ENCODE peak calls at places on chromosomes 1 and 21, in nine cellular contexts. K is psoas muscle; Y is activated CD4-positive, alpha-beta T cell treated with anti-CD3 and anti-CD28 coated beads, Interleukin-2, amount 50 U/mL, for 1 hour; Z is tibial artery; T is activated naive CD4-positive, alpha-beta T cell treated with anti-CD3 and anti-CD28 coated beads for 36 hours; M is CD8-positive, alpha-beta memory T cell; F is NCI-H146; I is ureter; U is AG09319. X is an unnamed sample.

GRCh38 chr1:6294868-6295556 is 34.1 kb upstream of the GPR153 start:
- DNase-seq in T (no peak), Y (no peak), I (no peak), K (no peak), U (no peak), F (no peak), Z (no peak), M (no peak), X (no peak)

GRCh38 chr1:57447551-57447950 is 23.7 kb upstream of the DAB1 start:
- DNase-seq in F (no peak), I (no peak), U (no peak), Z (no peak), M (no peak), Y (no peak), K (no peak), T (no peak), X (no peak)

GRCh38 chr1:94383966-94384408 is 34.2 kb upstream of the ABCD3 start:
- DNase-seq in K (no peak), U (no peak), Y (no peak), I (no peak), T (peak), F (no peak), Z (no peak), M (no peak), X (no peak)

GRCh38 chr1:181179279-181179979 is 90.9 kb downstream of the IER5 start:
- DNase-seq in K (no peak), T (no peak), Z (no peak), F (peak), I (peak), Y (no peak), U (no peak), M (no peak), X (no peak)

GRCh38 chr1:192904438-192904895 is 95.6 kb downstream of the RGS2 start:
- DNase-seq in M (no peak), I (no peak), F (no peak), U (peak), Z (peak), K (no peak), Y (no peak), T (peak), X (no peak)

GRCh38 chr1:246592695-246593094 is 26.4 kb downstream of the CNST start:
- DNase-seq in K (no peak), T (no peak), U (peak), I (no peak), Z (no peak), F (no peak), Y (no peak), M (no peak), X (no peak)

GRCh38 chr1:92446546-92446945 is 40.2 kb downstream of the GFI1 start:
- DNase-seq in Z (no peak), I (no peak), K (no peak), F (no peak), U (no peak), T (no peak), Y (no peak), M (no peak), X (no peak)

GRCh38 chr1:1353389-1354151 is 4.4 kb upstream of the DVL1 start:
- DNase-seq in Y (no peak), U (no peak), K (peak), M (no peak), Z (no peak), T (no peak), I (no peak), F (no peak), X (no peak)

GRCh38 chr21:45080639-45081414 is 6.4 kb downstream of the ADARB1 start:
- DNase-seq in M (no peak), K (no peak), Z (no peak), T (peak), F (no peak), I (no peak), U (no peak), Y (peak), X (no peak)

GRCh38 chr1:15229569-15230170 is 17.4 kb upstream of the FHAD1 start:
- DNase-seq in I (peak), U (no peak), K (no peak), Y (no peak), F (no peak), T (no peak), Z (no peak), M (no peak), X (no peak)

GRCh38 chr1:109649380-109649987 is 6.4 kb upstream of the GSTM4 start:
- DNase-seq in F (peak), Z (no peak), T (no peak), M (no peak), K (no peak), Y (no peak), U (no peak), I (peak), X (no peak)

GRCh38 chr1:12407050-12407961 is 177.5 kb downstream of the VPS13D start:
- DNase-seq in U (peak), Z (no peak), M (no peak), Y (no peak), I (peak), T (peak), F (no peak), K (no peak), X (no peak)

GRCh38 chr1:231919269-231919886 is 292.8 kb downstream of the DISC1 start:
- DNase-seq in I (no peak), M (no peak), T (no peak), F (no peak), U (no peak), Y (no peak), K (no peak), Z (no peak), X (no peak)

GRCh38 chr1:9289724-9290493 is 2.8 kb upstream of the SPSB1 start:
- DNase-seq in F (no peak), T (peak), M (no peak), Y (no peak), U (peak), K (peak), I (peak), Z (peak), X (no peak)

GRCh38 chr1:60970081-60970509 is 112.3 kb upstream of the NFIA start:
- DNase-seq in T (no peak), F (no peak), Z (no peak), K (no peak), Y (no peak), U (no peak), M (no peak), I (no peak), X (no peak)

GRCh38 chr1:203088441-203088840 is 2.6 kb upstream of the MYOG start:
- DNase-seq in I (no peak), Y (no peak), M (no peak), K (no peak), F (no peak), U (no peak), Z (no peak), T (no peak), X (no peak)

GRCh38 chr1:29648026-29648425 is 411.7 kb downstream of the PTPRU start:
- DNase-seq in Y (no peak), T (no peak), K (no peak), Z (no peak), I (peak), M (no peak), U (no peak), F (no peak), X (no peak)